ENCODE peak calls at places on chromosome 22, in seven cellular contexts. Y is IMR-90, N is H9, Z is mesenchymal stem cell, L is neuronal stem cell, J is H1, A is mesendoderm. Q is an unnamed sample.

GRCh38 chr22:25542720-25543402 is 21.6 kb upstream of the GRK3 start:
- DNase-seq in Y (no peak), N (no peak), Z (no peak), L (no peak), J (no peak), A (no peak), Q (peak)

GRCh38 chr22:24001314-24001713 is 3.9 kb downstream of the GSTT4 start:
- DNase-seq in Y (no peak), N (peak), Z (no peak), L (no peak), J (no peak), A (peak), Q (no peak)

GRCh38 chr22:29443861-29444431 is 5.6 kb downstream of the RFPL1 start:
- DNase-seq in Y (no peak), N (no peak), Z (no peak), L (no peak), J (no peak), A (no peak), Q (peak)

GRCh38 chr22:20235453-20235991 is 32.6 kb downstream of the RTN4R start:
- DNase-seq in Y (no peak), N (no peak), Z (no peak), L (no peak), J (no peak), A (no peak), Q (no peak)

GRCh38 chr22:30047364-30047738 is 32.9 kb upstream of the HORMAD2 start:
- DNase-seq in Y (peak), N (peak), Z (peak), L (no peak), J (no peak), A (peak), Q (no peak)

GRCh38 chr22:39129746-39130145 is 22.7 kb downstream of the CBX7 start:
- DNase-seq in Y (no peak), N (peak), Z (no peak), L (no peak), J (no peak), A (no peak), Q (no peak)

GRCh38 chr22:17994424-17995108 is 29.8 kb downstream of the MICAL3 start:
- DNase-seq in Y (no peak), N (no peak), Z (no peak), L (no peak), J (no peak), A (no peak), Q (no peak)

GRCh38 chr22:17875156-17875555 is 100.9 kb upstream of the BID start:
- DNase-seq in Y (no peak), N (no peak), Z (no peak), L (no peak), J (no peak), A (no peak), Q (no peak)

GRCh38 chr22:38513063-38513462 is 7.0 kb upstream of the DDX17 start:
- DNase-seq in Y (no peak), N (peak), Z (no peak), L (no peak), J (no peak), A (peak), Q (no peak)

GRCh38 chr22:46421272-46421671 is 85.8 kb downstream of the TRMU start:
- DNase-seq in Y (no peak), N (no peak), Z (no peak), L (no peak), J (no peak), A (no peak), Q (peak)

GRCh38 chr22:42265321-42265720 is 5.1 kb downstream of the TCF20 start:
- DNase-seq in Y (no peak), N (no peak), Z (no peak), L (no peak), J (no peak), A (no peak), Q (no peak)

GRCh38 chr22:42261266-42261665 is 9.2 kb downstream of the TCF20 start:
- DNase-seq in Y (peak), N (no peak), Z (no peak), L (no peak), J (no peak), A (no peak), Q (no peak)

GRCh38 chr22:42268852-42269406 is 1.5 kb downstream of the TCF20 start:
- DNase-seq in Y (no peak), N (no peak), Z (no peak), L (no peak), J (no peak), A (no peak), Q (no peak)

GRCh38 chr22:42262964-42263363 is 7.5 kb downstream of the TCF20 start:
- DNase-seq in Y (no peak), N (no peak), Z (no peak), L (no peak), J (no peak), A (no peak), Q (no peak)

DNA sequence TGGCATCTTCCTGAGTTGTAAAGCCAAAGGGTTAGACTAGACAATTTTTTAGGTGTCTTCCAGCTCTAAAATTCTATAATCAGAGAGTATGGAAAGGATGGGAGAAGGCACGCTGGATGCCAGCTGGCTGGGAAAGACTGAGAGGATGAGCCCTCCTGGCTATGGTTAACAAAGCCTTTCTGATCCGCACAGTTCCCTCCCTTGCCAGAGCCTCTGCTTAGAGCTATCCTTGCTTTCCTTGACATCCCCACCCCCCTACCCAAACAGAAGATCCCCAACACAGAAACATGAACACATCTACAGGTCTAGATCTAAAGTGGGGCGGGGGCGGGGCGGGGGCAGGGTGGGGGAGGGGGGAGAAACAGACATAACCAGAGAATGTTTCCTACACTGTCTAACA is 6.5 kb downstream of the TCF20 start:
- DNase-seq in Y (no peak), N (no peak), Z (no peak), L (no peak), J (no peak), A (no peak), Q (no peak)
- H2AK5ac ChIP-seq in Y (no peak), N (no peak), Z (no peak), L (no peak), J (no peak), A (no peak), Q (no peak)

GRCh38 chr22:33465554-33465953 is 407.4 kb upstream of the SYN3 start:
- DNase-seq in Y (no peak), N (no peak), Z (no peak), L (no peak), J (no peak), A (no peak), Q (no peak)
- H3K23ac ChIP-seq in Y (no peak), N (no peak), Z (no peak), L (no peak), J (no peak), A (no peak), Q (no peak)

DNA sequence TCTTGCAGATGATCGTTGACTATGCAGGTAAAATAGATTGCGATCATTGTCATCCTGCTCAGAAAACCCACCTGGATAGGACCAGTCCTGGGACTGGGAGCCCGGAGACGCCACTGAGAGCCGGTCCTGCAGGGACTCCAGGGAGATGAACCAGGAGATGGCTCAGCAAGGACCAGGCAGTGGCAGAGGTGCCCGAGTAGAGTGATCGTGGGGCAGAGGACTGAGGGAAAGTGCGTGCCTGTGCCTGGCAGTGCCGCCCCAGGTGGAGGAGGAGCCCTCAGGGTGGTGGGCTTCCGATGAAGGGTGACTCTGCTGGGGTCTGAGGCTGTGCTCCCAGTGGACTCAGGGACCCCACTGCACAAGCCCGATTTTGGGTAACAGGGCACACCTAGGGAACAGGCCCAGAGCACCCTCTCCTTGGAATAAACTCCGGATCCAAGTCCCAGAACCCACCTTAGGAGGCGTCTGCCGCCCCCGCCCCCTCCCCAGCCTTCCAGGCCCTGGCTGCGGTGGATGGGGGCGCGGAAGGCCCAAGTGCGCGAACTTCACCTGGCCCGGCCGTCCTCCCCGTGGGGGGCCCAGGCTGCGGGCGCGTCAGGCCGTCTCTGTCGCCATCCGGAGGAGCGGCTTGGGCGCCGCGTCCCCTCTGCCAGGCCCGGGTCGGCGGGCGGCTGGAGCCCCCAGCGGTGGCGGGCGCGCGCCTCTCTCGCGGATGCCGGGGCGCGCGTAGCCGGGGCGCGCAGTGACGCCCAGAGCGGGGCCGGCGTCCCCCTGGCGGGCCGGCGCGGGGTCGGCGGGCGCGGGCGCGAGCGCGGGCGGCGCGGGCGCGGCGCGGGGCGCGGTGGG is 1338.8 kb downstream of the BRD1 start:
- DNase-seq in Y (no peak), N (peak), Z (no peak), L (peak), J (no peak), A (peak), Q (no peak)
- H2AK5ac ChIP-seq in Y (no peak), N (no peak), Z (no peak), L (peak), J (no peak), A (no peak), Q (no peak)

GRCh38 chr22:50303515-50303847 is 4.0 kb downstream of the PLXNB2 start:
- DNase-seq in Y (no peak), N (no peak), Z (no peak), L (no peak), J (no peak), A (no peak), Q (no peak)
- H3K23ac ChIP-seq in Y (no peak), N (no peak), Z (no peak), L (peak), J (no peak), A (no peak), Q (no peak)

DNA sequence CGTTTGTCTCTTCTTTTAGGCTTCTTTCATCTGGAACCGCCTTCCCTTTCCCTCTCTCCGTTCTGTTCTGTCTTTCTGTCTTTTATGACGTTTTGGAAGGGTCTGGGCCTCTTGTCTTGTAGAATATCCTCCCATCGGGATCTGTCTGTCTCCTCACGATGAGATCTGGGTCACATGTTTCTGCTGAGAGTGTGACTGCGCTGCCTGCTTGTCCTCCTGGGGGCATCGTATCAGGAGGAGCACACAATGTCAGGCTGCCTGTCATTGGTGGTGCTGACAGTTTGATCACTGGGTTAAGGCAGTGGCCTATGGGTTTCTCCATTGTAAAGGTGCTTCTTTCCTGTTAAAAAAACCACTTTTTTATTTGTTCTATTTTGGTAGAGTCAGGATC is 60.4 kb upstream of the PARVG start:
- DNase-seq in Y (no peak), N (no peak), Z (no peak), L (no peak), J (no peak), A (peak), Q (no peak)
- H2AK5ac ChIP-seq in Y (no peak), N (no peak), Z (no peak), L (no peak), J (peak), A (no peak), Q (no peak)

GRCh38 chr22:21612858-21613257 is 17.0 kb downstream of the YDJC start:
- DNase-seq in Y (no peak), N (no peak), Z (no peak), L (no peak), J (no peak), A (no peak), Q (no peak)
- H3K23ac ChIP-seq in Y (no peak), N (no peak), Z (no peak), L (peak), J (no peak), A (no peak), Q (no peak)

GRCh38 chr22:45246060-45246985 is 5.6 kb upstream of the KIAA0930 start:
- DNase-seq in Y (peak), N (no peak), Z (peak), L (no peak), J (no peak), A (peak), Q (peak)

GRCh38 chr22:45239378-45240136 is 1.1 kb downstream of the KIAA0930 start:
- DNase-seq in Y (no peak), N (no peak), Z (no peak), L (no peak), J (no peak), A (peak), Q (no peak)

GRCh38 chr22:45240137-45240809 is 421 bp downstream of the KIAA0930 start:
- DNase-seq in Y (no peak), N (no peak), Z (peak), L (no peak), J (no peak), A (peak), Q (no peak)

GRCh38 chr22:45240810-45241631 is at the start of gene KIAA0930:
- DNase-seq in Y (peak), N (peak), Z (peak), L (peak), J (no peak), A (peak), Q (peak)

DNA sequence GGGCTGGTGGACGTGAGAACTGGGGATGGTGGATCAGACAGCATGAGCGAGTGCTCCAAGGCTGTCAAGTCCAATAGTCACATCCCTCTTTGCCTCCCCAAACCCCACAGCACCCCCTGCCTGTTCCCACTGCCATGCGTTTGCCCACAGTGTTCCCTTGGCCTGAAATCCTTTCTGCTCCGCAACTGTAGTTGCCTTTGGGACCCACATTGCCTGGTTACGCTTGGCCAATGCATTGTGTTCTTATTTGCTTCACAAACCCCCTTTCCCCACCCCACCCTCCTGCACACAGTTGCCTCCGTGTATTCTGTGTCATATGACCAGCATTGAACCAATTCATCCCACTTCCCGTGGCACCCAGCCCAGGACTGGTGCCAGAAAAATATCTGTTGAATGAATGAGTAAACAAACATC is 2.1 kb upstream of the KIAA0930 start:
- DNase-seq in Y (no peak), N (no peak), Z (no peak), L (no peak), J (no peak), A (peak), Q (no peak)
- H2AK5ac ChIP-seq in Y (peak), N (no peak), Z (no peak), L (no peak), J (no peak), A (no peak), Q (no peak)

GRCh38 chr22:41847300-41847699 is 14.4 kb downstream of the SREBF2 start:
- DNase-seq in Y (no peak), N (no peak), Z (no peak), L (no peak), J (no peak), A (no peak), Q (no peak)
- H3K23ac ChIP-seq in Y (no peak), N (no peak), Z (no peak), L (no peak), J (no peak), A (no peak), Q (no peak)

GRCh38 chr22:22752199-22752555 is 107.8 kb downstream of the GGTLC2 start:
- DNase-seq in Y (no peak), N (no peak), Z (no peak), L (no peak), J (no peak), A (no peak), Q (no peak)
- H2AK5ac ChIP-seq in Y (no peak), N (no peak), Z (no peak), L (no peak), J (no peak), A (no peak), Q (no peak)

Q was measured in trophoblast cell.